ENCODE peak calls at places on chromosomes 12 and 14, in nine cellular contexts. B is GM23248; U is tibial artery; O is transverse colon; I is hepatocyte; W is astrocyte; K is CD4-positive, CD25-positive, alpha-beta regulatory T cell; J is lung; G is psoas muscle. C is an unnamed sample. For H3K4me1, the result is how much of the 10 kb centered on the place peaks cover.

GRCh38 chr12:112130461-112130998 is 5.2 kb downstream of the TRAFD1 start:
- DNase-seq in K (no peak), W (no peak), O (no peak), U (no peak), I (peak), B (peak), J (no peak), G (no peak), C (no peak)

GRCh38 chr14:89509891-89510290 is 92.9 kb upstream of the FOXN3 start:
- DNase-seq in J (no peak), U (no peak), I (no peak), G (no peak), B (peak), O (no peak), K (no peak), W (peak), C (no peak)

GRCh38 chr12:16891673-16892072 is 285.7 kb upstream of the LMO3 start:
- DNase-seq in O (no peak), G (no peak), B (no peak), I (no peak), W (no peak), K (no peak), J (no peak), U (no peak), C (no peak)

GRCh38 chr14:94390372-94391086 is 2.1 kb upstream of the SERPINA1 start:
- DNase-seq in I (no peak), K (no peak), B (no peak), U (peak), O (peak), W (no peak), J (peak), G (peak), C (no peak)

GRCh38 chr14:52277552-52277951 is 10.1 kb downstream of the PTGDR start:
- DNase-seq in K (no peak), U (no peak), B (no peak), O (no peak), W (no peak), J (no peak), G (no peak), I (no peak), C (no peak)

GRCh38 chr12:99680276-99680675 is 32.7 kb downstream of the GARIN6 start:
- DNase-seq in B (no peak), J (no peak), G (no peak), K (no peak), W (no peak), O (no peak), U (no peak), I (no peak), C (no peak)

GRCh38 chr12:56983386-56983785 is 23.0 kb downstream of the ZBTB39 start:
- DNase-seq in I (no peak), O (no peak), K (no peak), W (no peak), B (no peak), J (no peak), U (no peak), G (no peak), C (no peak)

GRCh38 chr12:1553987-1554982 is 40.1 kb downstream of the FBXL14 start:
- DNase-seq in U (no peak), I (no peak), B (no peak), W (no peak), G (no peak), O (peak), K (no peak), J (no peak), C (no peak)

GRCh38 chr12:24561411-24561871 is 387.5 kb downstream of the BCAT1 start:
- DNase-seq in K (no peak), J (no peak), U (peak), I (peak), B (peak), W (peak), O (peak), G (no peak), C (no peak)

GRCh38 chr14:53570411-53571387 is 385.9 kb downstream of the BMP4 start:
- DNase-seq in K (no peak), J (no peak), U (no peak), B (no peak), W (no peak), O (no peak), G (no peak), I (no peak), C (no peak)

GRCh38 chr12:104840262-104840661 is 117.8 kb downstream of the SLC41A2 start:
- DNase-seq in U (no peak), G (no peak), O (no peak), B (no peak), I (no peak), W (no peak), K (no peak), J (no peak), C (no peak)

GRCh38 chr12:46773537-46773936 is 52.3 kb downstream of the SLC38A4 start:
- DNase-seq in K (no peak), W (no peak), G (no peak), O (no peak), B (no peak), I (no peak), J (no peak), U (no peak), C (no peak)

GRCh38 chr12:115132145-115132544 is 448.2 kb upstream of the TBX3 start:
- DNase-seq in J (no peak), O (no peak), B (peak), W (peak), G (no peak), K (no peak), U (no peak), I (no peak), C (no peak)

GRCh38 chr12:124030510-124030909 is 57.5 kb downstream of the ZNF664 start:
- DNase-seq in O (no peak), B (peak), W (peak), K (no peak), U (peak), J (no peak), I (peak), G (no peak), C (peak)

GRCh38 chr12:106760184-106760531 is 14.3 kb upstream of the RIC8B start:
- DNase-seq in K (no peak), J (peak), U (no peak), B (no peak), G (no peak), W (no peak), I (no peak), O (peak), C (no peak)

GRCh38 chr12:123075092-123075491 is 75.8 kb downstream of the PITPNM2 start:
- DNase-seq in K (no peak), J (no peak), G (no peak), W (no peak), B (no peak), U (no peak), O (no peak), I (no peak), C (no peak)

GRCh38 chr12:26318661-26319068 is 123.3 kb downstream of the SSPN start:
- DNase-seq in O (peak), W (peak), U (peak), B (peak), K (no peak), I (peak), J (no peak), G (peak), C (peak)

GRCh38 chr12:95520825-95521224 is 30.5 kb downstream of the USP44 start:
- DNase-seq in O (no peak), G (no peak), W (no peak), U (no peak), B (no peak), I (no peak), K (no peak), J (no peak), C (no peak)

GRCh38 chr14:105733081-105734065 is 207.0 kb downstream of the TMEM121 start:
- DNase-seq in U (no peak), I (no peak), B (no peak), G (no peak), K (no peak), O (no peak), J (no peak), W (no peak), C (no peak)

GRCh38 chr12:30980886-30981662 is 54.5 kb downstream of the TSPAN11 start:
- DNase-seq in W (no peak), K (no peak), B (no peak), O (no peak), U (no peak), G (no peak), I (no peak), J (no peak), C (no peak)

GRCh38 chr12:30977537-30978349 is 51.2 kb downstream of the TSPAN11 start:
- DNase-seq in G (no peak), I (no peak), U (no peak), W (no peak), K (no peak), O (no peak), B (no peak), J (no peak), C (no peak)

GRCh38 chr12:30978639-30979038 is 52.1 kb downstream of the TSPAN11 start:
- DNase-seq in B (no peak), G (no peak), I (no peak), O (no peak), W (no peak), U (no peak), K (no peak), J (no peak), C (no peak)

GRCh38 chr12:30977124-30977523 is 50.6 kb downstream of the TSPAN11 start:
- DNase-seq in G (no peak), O (no peak), B (no peak), U (no peak), W (no peak), J (no peak), I (no peak), K (no peak), C (no peak)

GRCh38 chr12:30979371-30980259 is 53.1 kb downstream of the TSPAN11 start:
- DNase-seq in W (no peak), G (no peak), J (no peak), K (no peak), U (no peak), B (peak), I (no peak), O (no peak), C (no peak)
- H3K27ac ChIP-seq in W (no peak), G (no peak), J (no peak), K (no peak), U (no peak), B (no peak), I (no peak), O (no peak), C (no peak)

GRCh38 chr14:72256055-72256454 is 323.8 kb downstream of the RGS6 start:
- DNase-seq in B (peak), W (peak), U (no peak), I (no peak), K (no peak), O (no peak), J (no peak), G (no peak), C (no peak)
- H3K4me1 ChIP-seq in B (under half), W (under half), U (under half), I (under half), K (under half), O (under half), J (under half), G (under half), C (under half)

GRCh38 chr12:30795410-30795659 is 40.6 kb upstream of the CAPRIN2 start:
- DNase-seq in W (no peak), G (no peak), O (no peak), B (no peak), K (no peak), U (no peak), J (no peak), I (no peak), C (no peak)
- H3K27ac ChIP-seq in W (peak), G (peak), O (no peak), B (peak), K (no peak), U (peak), J (peak), I (no peak), C (peak)

GRCh38 chr12:120121343-120121742 is 4.8 kb upstream of the RAB35 start:
- DNase-seq in G (no peak), I (no peak), W (no peak), K (no peak), O (no peak), U (no peak), B (no peak), J (no peak), C (no peak)

GRCh38 chr12:120118710-120119097 is 2.2 kb upstream of the RAB35 start:
- DNase-seq in W (no peak), O (no peak), I (no peak), U (no peak), K (no peak), J (no peak), G (no peak), B (peak), C (no peak)

GRCh38 chr12:120117961-120118709 is 1.6 kb upstream of the RAB35 start:
- DNase-seq in O (no peak), G (no peak), W (no peak), K (no peak), I (peak), U (no peak), J (no peak), B (peak), C (no peak)

GRCh38 chr12:120121766-120122293 is 5.3 kb upstream of the RAB35 start:
- DNase-seq in I (no peak), W (no peak), U (no peak), J (no peak), K (no peak), O (no peak), B (peak), G (no peak), C (no peak)

DNA sequence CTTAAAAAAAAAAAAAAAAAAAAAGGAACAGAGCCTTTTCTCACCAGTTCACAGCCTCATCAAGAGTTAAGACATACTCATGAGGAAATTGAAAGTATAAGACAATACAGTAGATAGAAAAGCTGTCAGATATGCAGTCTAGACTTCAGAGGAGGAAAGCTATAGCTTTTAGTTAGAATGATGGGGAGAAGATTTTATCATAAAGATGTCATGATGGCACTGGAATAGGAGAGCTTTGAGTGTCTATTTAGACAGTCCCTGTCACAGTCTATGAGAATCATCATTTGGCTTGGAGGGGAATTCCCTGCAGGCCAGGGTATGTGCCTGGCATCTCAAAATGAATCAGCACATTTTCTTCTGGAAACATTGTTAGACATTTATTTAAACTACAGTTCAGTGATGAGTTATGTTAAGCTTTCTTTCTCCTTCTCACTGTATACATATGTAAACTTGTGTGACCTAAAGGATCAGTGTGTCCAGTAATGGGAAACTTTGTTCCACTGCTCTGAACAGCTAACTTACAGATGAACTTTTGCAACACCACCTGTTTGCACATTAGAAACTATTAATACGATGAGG is 2.9 kb upstream of the RAB35 start:
- DNase-seq in I (no peak), J (no peak), O (no peak), K (no peak), U (no peak), B (peak), W (no peak), G (no peak), C (no peak)
- H3K4me1 ChIP-seq in I (under half), J (under half), O (under half), K (half or more), U (under half), B (under half), W (under half), G (under half), C (under half)

DNA sequence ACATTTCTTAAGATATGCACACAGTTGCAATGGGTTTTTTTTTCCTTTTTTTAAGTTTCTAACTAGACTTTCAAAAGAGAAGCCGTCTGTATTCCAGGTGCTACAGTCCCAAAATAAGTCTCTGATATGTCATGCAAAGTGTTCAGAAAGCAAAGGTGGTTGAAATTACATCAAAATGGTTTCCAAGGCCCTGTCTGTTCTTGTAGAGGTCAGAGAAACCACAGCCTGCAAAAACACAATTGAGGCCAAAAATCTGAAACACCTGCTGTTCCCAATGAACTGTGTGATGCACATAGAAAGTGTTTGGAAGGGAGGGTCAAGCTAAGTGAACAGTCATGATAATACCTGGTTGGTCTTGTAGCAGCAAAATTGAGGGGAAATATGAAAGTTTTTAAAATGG is 91.0 kb downstream of the VRK1 start:
- DNase-seq in U (no peak), K (no peak), I (no peak), B (no peak), G (no peak), W (no peak), J (no peak), O (no peak), C (no peak)
- H3K27ac ChIP-seq in U (no peak), K (no peak), I (no peak), B (no peak), G (no peak), W (no peak), J (no peak), O (no peak), C (no peak)

GRCh38 chr12:131542351-131542750 is 168.5 kb upstream of the SFSWAP start:
- DNase-seq in G (no peak), I (no peak), W (no peak), J (no peak), B (no peak), U (no peak), O (no peak), K (no peak), C (no peak)

GRCh38 chr12:131543040-131543439 is 167.8 kb upstream of the SFSWAP start:
- DNase-seq in J (no peak), I (no peak), B (no peak), O (no peak), G (no peak), W (no peak), U (no peak), K (no peak), C (no peak)

GRCh38 chr12:131539381-131539780 is 171.5 kb upstream of the SFSWAP start:
- DNase-seq in U (no peak), B (no peak), W (no peak), I (no peak), G (no peak), O (no peak), J (no peak), K (no peak), C (no peak)

GRCh38 chr12:131537267-131537920 is 173.5 kb upstream of the SFSWAP start:
- DNase-seq in I (no peak), O (no peak), K (no peak), J (no peak), G (no peak), U (no peak), B (no peak), W (no peak), C (no peak)

DNA sequence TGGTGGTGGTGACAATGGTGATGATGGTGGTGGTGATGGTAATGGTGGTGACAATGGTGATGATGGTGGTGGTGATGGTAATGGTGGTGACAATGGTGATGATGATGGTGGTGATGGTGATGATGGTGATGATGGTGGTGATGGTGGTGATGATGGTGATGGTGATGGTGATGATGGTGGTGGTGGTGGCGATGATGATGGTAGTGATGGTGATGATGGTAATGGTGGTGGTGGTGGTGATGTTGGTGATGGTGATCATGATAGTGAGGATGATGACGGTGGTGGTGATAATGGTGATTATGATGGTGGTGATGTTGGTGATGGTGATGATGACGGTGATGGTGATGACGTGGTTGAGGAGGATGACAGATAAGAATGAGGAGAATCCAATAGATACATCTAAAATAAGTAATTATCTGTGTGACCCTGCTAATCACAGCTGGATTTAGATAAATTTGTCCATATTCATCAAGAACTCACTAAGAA is 170.7 kb upstream of the SFSWAP start:
- DNase-seq in G (no peak), U (no peak), K (no peak), B (no peak), I (no peak), J (no peak), W (no peak), O (no peak), C (no peak)
- H3K4me1 ChIP-seq in G (under half), U (under half), K (under half), B (under half), I (under half), J (under half), W (under half), O (under half), C (under half)

GRCh38 chr12:70646850-70647249 is 9.6 kb upstream of the PTPRB start:
- DNase-seq in W (peak), I (no peak), J (no peak), O (no peak), U (no peak), B (peak), G (no peak), K (no peak), C (no peak)
- H3K27ac ChIP-seq in W (peak), I (no peak), J (no peak), O (no peak), U (no peak), B (peak), G (no peak), K (no peak), C (peak)

DNA sequence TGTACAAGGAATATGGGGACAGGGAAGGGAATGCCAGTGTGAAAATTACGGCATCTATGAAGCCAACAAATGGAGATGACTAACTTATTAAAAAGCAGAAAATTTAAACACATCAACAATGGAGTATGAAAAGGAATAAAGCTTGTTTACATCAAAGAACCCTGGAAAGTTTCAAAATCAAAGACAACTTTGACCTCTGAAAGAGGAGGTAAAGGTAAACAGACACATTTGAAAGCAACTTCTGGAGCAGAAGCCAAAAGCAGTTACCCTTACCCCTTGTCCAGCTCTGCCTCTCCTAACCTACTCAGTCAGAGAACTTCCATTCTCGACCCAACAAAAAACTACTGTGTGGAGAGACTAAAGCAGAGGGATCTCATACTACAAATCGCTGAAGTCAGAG is 184.3 kb downstream of the DUSP6 start:
- DNase-seq in B (no peak), U (no peak), J (no peak), I (no peak), K (no peak), G (no peak), O (no peak), W (no peak), C (no peak)
- H3K4me1 ChIP-seq in B (under half), U (under half), J (under half), I (under half), K (under half), G (under half), O (under half), W (under half), C (under half)

GRCh38 chr14:96094211-96094610 is 55.0 kb downstream of the C14orf132 start:
- DNase-seq in O (no peak), I (no peak), U (no peak), B (no peak), G (no peak), W (no peak), K (no peak), J (no peak), C (no peak)
- H3K27ac ChIP-seq in O (no peak), I (no peak), U (no peak), B (no peak), G (no peak), W (no peak), K (no peak), J (no peak), C (no peak)

GRCh38 chr14:96508900-96509299 is 6.7 kb downstream of the PAPOLA start:
- DNase-seq in I (no peak), U (no peak), J (no peak), B (no peak), W (no peak), O (no peak), G (no peak), K (no peak), C (no peak)
- H3K4me1 ChIP-seq in I (under half), U (under half), J (under half), B (under half), W (under half), O (under half), G (half or more), K (half or more), C (under half)